ENCODE peak calls at places on chromosomes 13 and 19, in six cellular contexts. One of them, this sample, is unnamed.

GRCh38 chr13:45781553-45782326 is 69.8 kb downstream of the SIAH3 start:
- DNase-seq in AG10803: no peak
- DNase-seq in osteoblast: no peak
- DNase-seq in MCF 10A: peak
- DNase-seq in upper lobe of left lung: no peak
- DNase-seq in IMR-90: no peak
- DNase-seq in this sample: no peak

GRCh38 chr13:24085662-24086061 is 74.9 kb upstream of the SPATA13 start:
- DNase-seq in upper lobe of left lung: no peak
- DNase-seq in IMR-90: no peak
- DNase-seq in AG10803: no peak
- DNase-seq in osteoblast: no peak
- DNase-seq in MCF 10A: no peak
- DNase-seq in this sample: no peak

GRCh38 chr13:53439439-53440225 is 411.0 kb downstream of the OLFM4 start:
- DNase-seq in osteoblast: no peak
- DNase-seq in AG10803: no peak
- DNase-seq in IMR-90: no peak
- DNase-seq in upper lobe of left lung: no peak
- DNase-seq in MCF 10A: no peak
- DNase-seq in this sample: no peak

GRCh38 chr13:95002968-95003813 is 290.8 kb upstream of the SOX21 start:
- DNase-seq in upper lobe of left lung: peak
- DNase-seq in IMR-90: no peak
- DNase-seq in osteoblast: peak
- DNase-seq in AG10803: no peak
- DNase-seq in MCF 10A: no peak
- DNase-seq in this sample: peak

GRCh38 chr19:54287456-54287855 is 6.5 kb upstream of the LILRB2 start:
- DNase-seq in upper lobe of left lung: no peak
- DNase-seq in AG10803: peak
- DNase-seq in osteoblast: no peak
- DNase-seq in IMR-90: peak
- DNase-seq in MCF 10A: no peak
- DNase-seq in this sample: no peak

GRCh38 chr19:2282062-2282861 is at the start of gene PEAK3:
- DNase-seq in IMR-90: peak
- DNase-seq in AG10803: peak
- DNase-seq in MCF 10A: no peak
- DNase-seq in upper lobe of left lung: peak
- DNase-seq in osteoblast: peak
- DNase-seq in this sample: peak

GRCh38 chr19:50333737-50334617 is 4.8 kb upstream of the KCNC3 start:
- DNase-seq in osteoblast: peak
- DNase-seq in MCF 10A: no peak
- DNase-seq in IMR-90: no peak
- DNase-seq in upper lobe of left lung: peak
- DNase-seq in AG10803: no peak
- DNase-seq in this sample: peak

GRCh38 chr19:56309511-56310185 is 5.0 kb downstream of the ZSCAN5A start:
- DNase-seq in IMR-90: peak
- DNase-seq in upper lobe of left lung: peak
- DNase-seq in MCF 10A: peak
- DNase-seq in osteoblast: peak
- DNase-seq in AG10803: peak
- DNase-seq in this sample: peak

GRCh38 chr13:98216135-98216565 is 39.1 kb upstream of the RNF113B start:
- DNase-seq in osteoblast: peak
- DNase-seq in IMR-90: peak
- DNase-seq in upper lobe of left lung: peak
- DNase-seq in MCF 10A: peak
- DNase-seq in AG10803: peak
- DNase-seq in this sample: no peak

GRCh38 chr19:38729653-38730469 is 14.4 kb downstream of the CAPN12 start:
- DNase-seq in MCF 10A: peak
- DNase-seq in osteoblast: peak
- DNase-seq in AG10803: peak
- DNase-seq in upper lobe of left lung: peak
- DNase-seq in IMR-90: peak
- DNase-seq in this sample: peak

GRCh38 chr13:53622431-53622830 is 593.8 kb downstream of the OLFM4 start:
- DNase-seq in IMR-90: no peak
- DNase-seq in AG10803: no peak
- DNase-seq in osteoblast: no peak
- DNase-seq in MCF 10A: peak
- DNase-seq in upper lobe of left lung: no peak
- DNase-seq in this sample: no peak

GRCh38 chr19:1268392-1269064 is 604 bp upstream of the CIRBP start:
- DNase-seq in MCF 10A: no peak
- DNase-seq in upper lobe of left lung: no peak
- DNase-seq in IMR-90: no peak
- DNase-seq in osteoblast: no peak
- DNase-seq in AG10803: no peak
- DNase-seq in this sample: no peak

GRCh38 chr13:49400755-49401659 is 42.9 kb downstream of the CAB39L start:
- DNase-seq in IMR-90: peak
- DNase-seq in upper lobe of left lung: peak
- DNase-seq in osteoblast: no peak
- DNase-seq in MCF 10A: no peak
- DNase-seq in AG10803: peak
- DNase-seq in this sample: peak

GRCh38 chr13:66139250-66139649 is 1090.9 kb downstream of the PCDH9 start:
- DNase-seq in osteoblast: no peak
- DNase-seq in IMR-90: no peak
- DNase-seq in AG10803: no peak
- DNase-seq in upper lobe of left lung: no peak
- DNase-seq in MCF 10A: no peak
- DNase-seq in this sample: no peak

GRCh38 chr13:36509369-36509768 is 77.1 kb downstream of the CCNA1 start:
- DNase-seq in upper lobe of left lung: no peak
- DNase-seq in AG10803: no peak
- DNase-seq in IMR-90: no peak
- DNase-seq in MCF 10A: no peak
- DNase-seq in osteoblast: no peak
- DNase-seq in this sample: no peak

GRCh38 chr19:17404621-17405249 is 695 bp downstream of the BST2 start:
- DNase-seq in AG10803: no peak
- DNase-seq in MCF 10A: no peak
- DNase-seq in osteoblast: peak
- DNase-seq in IMR-90: no peak
- DNase-seq in upper lobe of left lung: no peak
- DNase-seq in this sample: peak

GRCh38 chr13:59261928-59262488 is 901.7 kb downstream of the DIAPH3 start:
- DNase-seq in upper lobe of left lung: no peak
- DNase-seq in AG10803: no peak
- DNase-seq in osteoblast: no peak
- DNase-seq in MCF 10A: peak
- DNase-seq in IMR-90: peak
- DNase-seq in this sample: no peak

DNA sequence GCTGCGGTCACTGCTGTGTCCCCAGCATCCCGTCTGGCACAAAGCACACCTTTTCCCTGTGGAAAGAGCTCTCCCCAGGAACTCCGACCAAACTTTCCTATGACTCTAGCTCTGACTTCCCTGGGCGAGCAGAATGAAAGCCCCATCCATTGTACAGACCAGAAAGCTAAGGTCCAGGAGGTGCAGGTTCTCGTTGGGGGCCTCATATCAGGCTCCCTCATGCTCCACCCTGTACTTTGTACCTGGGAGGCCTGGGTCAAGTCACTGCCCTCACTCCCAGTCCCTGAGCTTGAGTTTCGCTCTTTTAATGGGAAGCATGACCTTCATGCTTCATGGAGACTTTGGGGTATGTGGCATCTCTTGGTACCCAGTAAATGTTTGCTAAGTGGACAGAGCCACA is 18.4 kb downstream of the CYTH2 start:
- DNase-seq in IMR-90: no peak
- DNase-seq in osteoblast: peak
- DNase-seq in MCF 10A: no peak
- DNase-seq in AG10803: no peak
- DNase-seq in upper lobe of left lung: no peak
- DNase-seq in this sample: no peak
- TF ChIP-seq CTCF in IMR-90: no peak
- TF ChIP-seq CTCF in osteoblast: no peak
- TF ChIP-seq CTCF in MCF 10A: no peak
- TF ChIP-seq CTCF in AG10803: no peak
- TF ChIP-seq CTCF in upper lobe of left lung: no peak
- TF ChIP-seq CTCF in this sample: no peak

GRCh38 chr13:109782823-109783411 is 3.5 kb downstream of the IRS2 start:
- DNase-seq in upper lobe of left lung: no peak
- DNase-seq in MCF 10A: no peak
- DNase-seq in IMR-90: no peak
- DNase-seq in AG10803: no peak
- DNase-seq in osteoblast: no peak
- DNase-seq in this sample: no peak
- TF ChIP-seq CTCF in upper lobe of left lung: no peak
- TF ChIP-seq CTCF in MCF 10A: no peak
- TF ChIP-seq CTCF in IMR-90: no peak
- TF ChIP-seq CTCF in AG10803: no peak
- TF ChIP-seq CTCF in osteoblast: no peak
- TF ChIP-seq CTCF in this sample: no peak

GRCh38 chr13:112930192-112930591 is 38.8 kb upstream of the MCF2L start:
- DNase-seq in AG10803: no peak
- DNase-seq in MCF 10A: no peak
- DNase-seq in osteoblast: no peak
- DNase-seq in IMR-90: no peak
- DNase-seq in upper lobe of left lung: no peak
- DNase-seq in this sample: no peak

GRCh38 chr13:112928958-112929777 is 39.8 kb upstream of the MCF2L start:
- DNase-seq in MCF 10A: peak
- DNase-seq in IMR-90: peak
- DNase-seq in osteoblast: no peak
- DNase-seq in upper lobe of left lung: no peak
- DNase-seq in AG10803: peak
- DNase-seq in this sample: no peak

GRCh38 chr13:112929778-112930055 is 39.3 kb upstream of the MCF2L start:
- DNase-seq in MCF 10A: no peak
- DNase-seq in upper lobe of left lung: no peak
- DNase-seq in AG10803: no peak
- DNase-seq in osteoblast: no peak
- DNase-seq in IMR-90: no peak
- DNase-seq in this sample: no peak

GRCh38 chr13:112932971-112933370 is 36.0 kb upstream of the MCF2L start:
- DNase-seq in MCF 10A: no peak
- DNase-seq in AG10803: no peak
- DNase-seq in upper lobe of left lung: no peak
- DNase-seq in osteoblast: no peak
- DNase-seq in IMR-90: no peak
- DNase-seq in this sample: no peak

DNA sequence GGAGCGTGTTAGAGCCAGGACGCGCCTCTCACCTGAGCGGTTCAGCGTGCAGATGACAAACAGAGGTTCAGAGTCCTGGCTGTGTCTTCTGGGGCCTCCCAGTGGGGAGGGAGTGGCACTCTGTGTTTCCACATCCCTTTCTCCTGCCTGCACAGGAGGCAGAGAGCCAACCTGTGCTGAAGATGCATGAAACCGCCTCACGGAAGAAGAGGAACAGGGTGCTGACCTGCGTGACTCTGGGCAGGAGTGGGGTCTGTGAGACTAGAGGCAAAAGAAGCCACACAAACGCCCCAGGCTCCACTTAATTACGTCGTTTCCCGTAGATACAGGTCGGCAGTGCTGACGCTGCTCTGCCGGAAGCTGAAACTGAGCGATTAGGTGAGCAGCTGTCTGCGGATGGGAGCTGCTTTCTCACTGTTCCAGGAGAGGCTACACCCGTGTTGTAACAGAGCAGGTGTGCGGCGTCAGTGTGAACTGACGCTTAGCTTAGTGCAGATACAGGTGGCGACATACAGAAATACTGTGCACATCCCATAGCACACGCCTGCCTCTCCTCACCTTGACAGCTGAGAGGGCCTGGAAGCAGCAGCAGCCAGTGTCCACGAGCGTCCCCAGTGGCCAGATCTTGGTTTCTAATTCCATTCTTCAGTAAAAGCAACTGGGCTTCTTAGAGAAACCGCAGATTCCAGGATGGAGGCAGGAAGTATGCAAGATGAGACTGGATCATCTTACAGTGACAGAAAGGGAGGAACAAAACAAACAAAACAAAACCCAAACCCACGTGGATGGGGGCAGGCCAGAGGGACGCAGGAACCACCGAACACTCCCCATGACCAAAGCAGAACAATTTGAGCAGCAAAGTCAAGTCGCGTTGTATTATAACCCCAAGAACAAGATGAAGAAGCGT is 37.7 kb upstream of the MCF2L start:
- DNase-seq in AG10803: peak
- DNase-seq in MCF 10A: peak
- DNase-seq in osteoblast: peak
- DNase-seq in IMR-90: peak
- DNase-seq in upper lobe of left lung: peak
- DNase-seq in this sample: no peak
- TF ChIP-seq CTCF in AG10803: peak
- TF ChIP-seq CTCF in MCF 10A: peak
- TF ChIP-seq CTCF in osteoblast: peak
- TF ChIP-seq CTCF in IMR-90: peak
- TF ChIP-seq CTCF in upper lobe of left lung: no peak
- TF ChIP-seq CTCF in this sample: no peak

GRCh38 chr19:11697284-11697855 is 41.4 kb downstream of the ZNF823 start:
- DNase-seq in MCF 10A: no peak
- DNase-seq in upper lobe of left lung: no peak
- DNase-seq in osteoblast: no peak
- DNase-seq in AG10803: peak
- DNase-seq in IMR-90: no peak
- DNase-seq in this sample: no peak

GRCh38 chr19:11693505-11694499 is 44.9 kb downstream of the ZNF823 start:
- DNase-seq in osteoblast: no peak
- DNase-seq in MCF 10A: peak
- DNase-seq in IMR-90: peak
- DNase-seq in upper lobe of left lung: no peak
- DNase-seq in AG10803: peak
- DNase-seq in this sample: no peak

GRCh38 chr19:11694533-11695439 is 44.0 kb downstream of the ZNF823 start:
- DNase-seq in upper lobe of left lung: peak
- DNase-seq in AG10803: peak
- DNase-seq in osteoblast: peak
- DNase-seq in MCF 10A: peak
- DNase-seq in IMR-90: peak
- DNase-seq in this sample: peak

GRCh38 chr19:11698231-11698630 is 40.5 kb downstream of the ZNF823 start:
- DNase-seq in IMR-90: no peak
- DNase-seq in osteoblast: no peak
- DNase-seq in MCF 10A: no peak
- DNase-seq in AG10803: no peak
- DNase-seq in upper lobe of left lung: no peak
- DNase-seq in this sample: no peak

DNA sequence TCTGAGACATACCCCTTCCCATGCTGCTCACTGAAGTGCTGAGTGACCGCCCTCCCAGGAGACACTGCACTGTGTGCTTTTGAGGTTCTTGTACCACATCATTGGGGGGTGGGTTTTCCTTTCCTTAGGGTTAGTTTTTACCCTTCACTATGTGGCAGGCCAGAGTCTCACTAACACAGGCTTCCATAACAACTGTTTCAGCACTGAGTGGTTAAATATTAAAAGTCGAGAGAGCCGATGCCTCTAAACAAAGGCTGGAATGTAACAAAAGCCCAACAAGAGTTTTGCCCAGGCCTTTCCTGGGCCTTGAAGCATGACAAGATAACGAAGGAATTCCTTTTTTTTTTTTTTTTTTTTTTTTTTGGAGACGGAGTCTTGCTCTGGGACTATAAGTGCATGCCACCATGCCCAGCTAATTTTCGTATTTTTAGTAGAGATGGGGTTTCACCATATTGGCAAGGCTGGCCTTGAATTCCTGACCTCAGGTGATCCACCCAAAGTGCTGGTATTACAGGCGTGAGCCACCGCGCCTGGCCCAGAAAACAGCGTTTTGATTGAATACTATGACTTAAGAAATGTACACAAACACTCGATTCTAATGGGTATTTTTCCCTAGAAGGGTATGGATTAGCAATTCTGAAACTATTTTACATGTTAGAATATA is 46.5 kb downstream of the ZNF823 start:
- DNase-seq in AG10803: no peak
- DNase-seq in MCF 10A: no peak
- DNase-seq in osteoblast: no peak
- DNase-seq in IMR-90: no peak
- DNase-seq in upper lobe of left lung: no peak
- DNase-seq in this sample: no peak
- TF ChIP-seq CTCF in AG10803: no peak
- TF ChIP-seq CTCF in MCF 10A: no peak
- TF ChIP-seq CTCF in osteoblast: no peak
- TF ChIP-seq CTCF in IMR-90: no peak
- TF ChIP-seq CTCF in upper lobe of left lung: no peak
- TF ChIP-seq CTCF in this sample: no peak

This sample was measured in GM13976.